ENCODE peak calls at places on chromosomes 5 and 9, in five cellular contexts. F, K, L, H and P are unnamed samples.

GRCh38 chr9:133785753-133786370 is 47.7 kb upstream of the SARDH start:
- DNase-seq in L (no peak), F (no peak), H (no peak), K (no peak), P (no peak)

GRCh38 chr9:130908129-130908877 is 11.7 kb upstream of the QRFP start:
- DNase-seq in F (no peak), L (no peak), K (no peak), H (no peak), P (no peak)

GRCh38 chr9:19181002-19181401 is 49.5 kb upstream of the DENND4C start:
- DNase-seq in L (no peak), F (peak; percentile 41), H (no peak), K (no peak), P (no peak)

GRCh38 chr9:136851941-136852663 is at the start of gene MAMDC4:
- DNase-seq in K (no peak), L (no peak), H (no peak), F (no peak), P (no peak)

GRCh38 chr5:149113669-149114068 is 27.6 kb upstream of the ABLIM3 start:
- DNase-seq in H (no peak), F (no peak), K (no peak), L (no peak), P (no peak)

GRCh38 chr9:133163559-133164208 is at the start of gene GBGT1:
- DNase-seq in L (peak; percentile 86), F (peak; percentile 41), K (no peak), H (no peak), P (no peak)

GRCh38 chr5:7410936-7411511 is 15.1 kb downstream of the ADCY2 start:
- DNase-seq in F (no peak), L (no peak), K (no peak), H (no peak), P (no peak)

GRCh38 chr5:65198777-65199120 is 283.0 kb downstream of the ADAMTS6 start:
- DNase-seq in F (peak; percentile 35), H (no peak), L (no peak), K (no peak), P (peak; percentile 95)

GRCh38 chr9:121322037-121322736 is 47.9 kb downstream of the STOM start:
- DNase-seq in H (peak; percentile 44), L (peak; percentile 33), F (no peak), K (no peak), P (peak; percentile 74)

GRCh38 chr9:94805585-94805984 is 79.1 kb downstream of the AOPEP start:
- DNase-seq in K (peak; percentile 31), H (peak; percentile 33), F (peak; percentile 69), L (peak; percentile 46), P (no peak)

GRCh38 chr9:5500441-5501235 is 9.7 kb upstream of the PDCD1LG2 start:
- DNase-seq in H (no peak), F (no peak), L (no peak), K (no peak), P (no peak)

GRCh38 chr9:976805-977360 is 428 bp downstream of the DMRT3 start:
- DNase-seq in H (no peak), K (no peak), L (no peak), F (no peak), P (no peak)

GRCh38 chr5:90514520-90514919 is 14.9 kb downstream of the LYSMD3 start:
- DNase-seq in L (no peak), H (no peak), K (no peak), F (no peak), P (no peak)

GRCh38 chr9:14779566-14780022 is 57.1 kb upstream of the CER1 start:
- DNase-seq in L (no peak), K (no peak), H (no peak), F (no peak), P (no peak)

GRCh38 chr9:16213781-16214515 is 656.5 kb downstream of the BNC2 start:
- DNase-seq in K (no peak), F (peak; percentile 25), L (no peak), H (no peak), P (no peak)

GRCh38 chr5:163504091-163504931 is 1.1 kb upstream of the MAT2B start:
- DNase-seq in L (peak; percentile 70), H (no peak), K (no peak), F (peak; percentile 24), P (no peak)

GRCh38 chr5:127870914-127871313 is 167.7 kb downstream of the CCDC192 start:
- DNase-seq in F (no peak), L (no peak), K (no peak), H (no peak), P (no peak)

GRCh38 chr5:7742241-7742656 is 108.7 kb downstream of the CFAP90 start:
- DNase-seq in F (no peak), K (no peak), L (no peak), H (peak; percentile 15), P (no peak)

GRCh38 chr5:3780907-3781306 is 185.3 kb downstream of the IRX1 start:
- DNase-seq in F (no peak), H (no peak), L (no peak), K (no peak), P (no peak)

GRCh38 chr5:178786424-178786823 is 56.0 kb upstream of the ZNF354A start:
- DNase-seq in F (no peak), K (no peak), L (no peak), H (no peak), P (no peak)

GRCh38 chr5:141657937-141658545 is 6.8 kb upstream of the FCHSD1 start:
- DNase-seq in K (no peak), L (no peak), F (no peak), H (peak; percentile 56), P (peak; percentile 78)

GRCh38 chr9:121266906-121267650 is 884 bp upstream of the GSN start:
- DNase-seq in H (no peak), K (no peak), L (no peak), F (no peak), P (no peak)

GRCh38 chr9:105656131-105656921 is 5.9 kb upstream of the TAL2 start:
- DNase-seq in F (no peak), H (no peak), K (no peak), L (no peak), P (no peak)

GRCh38 chr9:108047264-108047663 is 557.7 kb upstream of the KLF4 start:
- DNase-seq in F (no peak), H (no peak), L (no peak), K (no peak), P (no peak)

GRCh38 chr5:112420111-112420864 is 1.2 kb upstream of the EPB41L4A start:
- DNase-seq in K (peak; percentile 9), H (peak; percentile 56), F (peak; percentile 82), L (peak; percentile 6), P (no peak)

GRCh38 chr5:157266286-157267007 is 524 bp downstream of the CYFIP2 start:
- DNase-seq in H (no peak), F (peak; percentile 10), K (no peak), L (no peak), P (no peak)
- TF ChIP-seq CTCF in H (no peak), F (no peak), K (peak; percentile 29), L (no peak), P (no peak)

GRCh38 chr5:133324926-133325325 is 273.1 kb downstream of the HSPA4 start:
- DNase-seq in H (no peak), K (no peak), F (no peak), L (no peak), P (no peak)

GRCh38 chr5:133327946-133328401 is 276.2 kb downstream of the HSPA4 start:
- DNase-seq in F (no peak), L (no peak), H (no peak), K (no peak), P (no peak)

GRCh38 chr5:133326361-133326760 is 274.5 kb downstream of the HSPA4 start:
- DNase-seq in K (no peak), L (no peak), H (no peak), F (no peak), P (no peak)

GRCh38 chr5:133324058-133324457 is 272.2 kb downstream of the HSPA4 start:
- DNase-seq in H (no peak), L (no peak), K (no peak), F (no peak), P (no peak)

DNA sequence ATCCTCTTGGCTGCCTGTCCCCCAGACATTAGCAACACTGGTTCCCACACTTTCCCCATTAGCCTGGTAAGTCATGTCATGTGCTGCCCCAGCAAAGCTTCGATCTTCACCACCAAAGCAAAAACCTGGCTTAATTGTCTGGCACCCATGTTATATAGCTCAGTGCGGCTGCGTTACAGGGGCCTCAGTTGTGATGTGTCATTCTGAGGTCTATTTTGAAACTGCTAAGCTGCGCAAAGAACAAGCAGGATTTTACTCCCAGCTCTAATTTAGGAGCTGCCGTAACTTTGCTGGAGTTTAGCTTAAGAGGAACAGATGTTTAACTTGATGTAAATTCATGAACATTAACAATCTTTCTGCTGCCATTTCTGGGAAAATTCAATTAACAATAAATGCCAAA is 274.0 kb downstream of the HSPA4 start:
- DNase-seq in K (no peak), L (no peak), F (no peak), H (no peak), P (no peak)
- H3K27me3 ChIP-seq in K (no peaks in the 10 kb centered on the region), L (no peaks in the 10 kb centered on the region), F (no peaks in the 10 kb centered on the region), H (no peaks in the 10 kb centered on the region), P (peaks cover 7% of the 10 kb centered on the region)

GRCh38 chr9:34452568-34452967 is 5.8 kb downstream of the FAM219A start:
- DNase-seq in H (no peak), F (no peak), K (no peak), L (no peak), P (no peak)

GRCh38 chr9:34457266-34458012 is 931 bp downstream of the FAM219A start:
- DNase-seq in L (no peak), K (no peak), H (no peak), F (peak; percentile 38), P (no peak)

GRCh38 chr9:34456746-34457145 is 1.6 kb downstream of the FAM219A start:
- DNase-seq in K (no peak), L (no peak), H (no peak), F (no peak), P (no peak)

GRCh38 chr9:34451545-34451944 is 6.8 kb downstream of the FAM219A start:
- DNase-seq in L (no peak), H (no peak), K (no peak), F (peak; percentile 37), P (no peak)

GRCh38 chr9:34454571-34455065 is 3.8 kb downstream of the FAM219A start:
- DNase-seq in K (no peak), F (peak; percentile 31), L (no peak), H (peak; percentile 39), P (no peak)
- TF ChIP-seq CTCF in K (no peak), F (peak; percentile 25), L (no peak), H (no peak), P (no peak)

GRCh38 chr5:14134086-14134485 is 9.1 kb upstream of the TRIO start:
- DNase-seq in K (no peak), F (no peak), L (no peak), H (no peak), P (no peak)

GRCh38 chr5:14133394-14133793 is 9.7 kb upstream of the TRIO start:
- DNase-seq in H (no peak), L (no peak), K (no peak), F (no peak), P (no peak)

GRCh38 chr5:14135621-14136020 is 7.5 kb upstream of the TRIO start:
- DNase-seq in H (no peak), F (no peak), L (no peak), K (no peak), P (no peak)

GRCh38 chr5:14136228-14136627 is 6.9 kb upstream of the TRIO start:
- DNase-seq in L (no peak), F (no peak), H (no peak), K (no peak), P (no peak)

DNA sequence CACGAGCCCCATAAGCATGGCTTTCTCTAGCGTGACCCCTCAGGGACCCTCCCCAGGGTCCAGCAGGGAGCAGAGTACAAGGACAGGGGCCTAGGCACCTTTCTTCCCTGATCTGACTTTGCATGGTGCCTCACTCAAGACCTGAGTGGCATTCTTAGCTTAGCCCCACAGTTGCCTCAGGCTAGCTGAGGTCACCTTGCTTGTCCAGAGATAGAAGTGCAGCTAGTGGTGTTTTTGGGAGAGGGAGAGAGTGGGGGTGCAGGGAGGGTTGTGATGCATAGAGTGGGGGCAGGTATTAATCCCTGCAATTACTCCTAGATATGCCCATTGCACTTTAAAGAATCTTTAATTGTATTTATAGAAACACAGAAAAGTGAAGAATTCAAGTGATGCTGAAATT is 8.4 kb upstream of the TRIO start:
- DNase-seq in F (no peak), H (no peak), L (no peak), K (no peak), P (no peak)
- H3K27me3 ChIP-seq in F (no peaks in the 10 kb centered on the region), H (no peaks in the 10 kb centered on the region), L (no peaks in the 10 kb centered on the region), K (no peaks in the 10 kb centered on the region), P (no peaks in the 10 kb centered on the region)